ENCODE peak calls at places on chromosomes 6 and 20, in seven cellular contexts. G is body of pancreas, L is brain microvascular endothelial cell, H is AG10803, I is IMR-90, T is mucosa of descending colon, F is right lobe of liver. U is an unnamed sample.

GRCh38 chr20:46408281-46408731 is 1.9 kb upstream of the ELMO2 start:
- DNase-seq in H (no peak), I (no peak), L (no peak), T (no peak), G (no peak), F (no peak), U (no peak)

GRCh38 chr20:19692100-19692499 is 66.0 kb upstream of the RIN2 start:
- DNase-seq in G (no peak), L (no peak), I (peak; percentile 62), T (no peak), F (no peak), H (peak; percentile 31), U (peak; percentile 62)

GRCh38 chr6:28311139-28311823 is 24.7 kb downstream of the ZSCAN31 start:
- DNase-seq in I (no peak), T (no peak), H (no peak), L (no peak), G (no peak), F (no peak), U (no peak)

GRCh38 chr6:6725834-6726194 is 137.3 kb downstream of the LY86 start:
- DNase-seq in T (no peak), I (no peak), G (no peak), L (no peak), H (no peak), F (no peak), U (no peak)

GRCh38 chr20:35632539-35633115 is 17.0 kb downstream of the SPAG4 start:
- DNase-seq in F (no peak), I (no peak), G (no peak), H (no peak), T (no peak), L (no peak), U (no peak)

GRCh38 chr6:167485186-167485978 is 160.5 kb downstream of the TTLL2 start:
- DNase-seq in I (no peak), H (no peak), L (peak; percentile 35), G (no peak), T (no peak), F (no peak), U (peak; percentile 3)

GRCh38 chr20:48983423-48984400 is 62.2 kb downstream of the ARFGEF2 start:
- DNase-seq in I (peak; percentile 91), F (no peak), L (peak; percentile 79), T (no peak), H (peak; percentile 63), G (peak; percentile 74), U (peak; percentile 95)

GRCh38 chr20:45320948-45321595 is 13.0 kb upstream of the MATN4 start:
- DNase-seq in T (no peak), G (no peak), L (no peak), H (no peak), I (no peak), F (no peak), U (no peak)

GRCh38 chr20:31496761-31497295 is 17.4 kb upstream of the HM13 start:
- DNase-seq in G (peak; percentile 25), F (peak; percentile 41), T (peak; percentile 60), L (no peak), I (no peak), H (peak; percentile 68), U (peak; percentile 74)

GRCh38 chr6:18035330-18035854 is 48.0 kb upstream of the KIF13A start:
- DNase-seq in T (no peak), H (no peak), I (no peak), L (no peak), F (no peak), G (no peak), U (no peak)

GRCh38 chr6:11218827-11219826 is 13.3 kb downstream of the NEDD9 start:
- DNase-seq in I (no peak), L (no peak), F (peak; percentile 44), T (no peak), H (no peak), G (peak; percentile 37), U (no peak)

GRCh38 chr6:165245287-165245686 is 64.1 kb downstream of the C6orf118 start:
- DNase-seq in T (no peak), G (no peak), H (peak; percentile 49), I (peak; percentile 2), F (no peak), L (no peak), U (peak; percentile 58)

GRCh38 chr6:151493495-151494234 is at the start of gene CCDC170:
- DNase-seq in L (peak; percentile 22), G (no peak), F (peak; percentile 69), H (no peak), T (peak; percentile 58), I (no peak), U (no peak)

GRCh38 chr6:12886961-12887775 is 170.6 kb downstream of the PHACTR1 start:
- DNase-seq in H (peak; percentile 47), L (no peak), G (no peak), T (no peak), F (no peak), I (no peak), U (no peak)

GRCh38 chr20:11582073-11582472 is 335.6 kb upstream of the BTBD3 start:
- DNase-seq in I (no peak), T (no peak), F (no peak), G (no peak), L (no peak), H (peak; percentile 45), U (peak; percentile 7)

GRCh38 chr20:3239026-3239866 is at the start of gene SLC4A11:
- DNase-seq in F (peak; percentile 67), T (peak; percentile 84), L (no peak), G (peak; percentile 56), H (peak; percentile 62), I (peak; percentile 33), U (peak; percentile 47)

GRCh38 chr20:47612670-47613069 is 111.0 kb downstream of the NCOA3 start:
- DNase-seq in L (no peak), T (no peak), I (no peak), G (no peak), F (no peak), H (no peak), U (no peak)

GRCh38 chr6:34745277-34746103 is 11.8 kb upstream of the SNRPC start:
- DNase-seq in F (no peak), L (peak; percentile 55), I (peak; percentile 72), H (no peak), G (peak; percentile 67), T (no peak), U (peak; percentile 38)

GRCh38 chr20:8527998-8528397 is 395.9 kb downstream of the PLCB1 start:
- DNase-seq in F (no peak), T (no peak), L (peak; percentile 75), I (peak; percentile 95), G (no peak), H (peak; percentile 53), U (peak; percentile 91)

GRCh38 chr6:83368582-83368981 is 62.3 kb downstream of the ME1 start:
- DNase-seq in I (no peak), H (no peak), L (no peak), F (no peak), G (no peak), T (no peak), U (peak; percentile 53)

GRCh38 chr6:40022867-40023266 is 88.6 kb upstream of the MOCS1 start:
- DNase-seq in F (no peak), L (no peak), T (no peak), I (no peak), H (no peak), G (no peak), U (no peak)

DNA sequence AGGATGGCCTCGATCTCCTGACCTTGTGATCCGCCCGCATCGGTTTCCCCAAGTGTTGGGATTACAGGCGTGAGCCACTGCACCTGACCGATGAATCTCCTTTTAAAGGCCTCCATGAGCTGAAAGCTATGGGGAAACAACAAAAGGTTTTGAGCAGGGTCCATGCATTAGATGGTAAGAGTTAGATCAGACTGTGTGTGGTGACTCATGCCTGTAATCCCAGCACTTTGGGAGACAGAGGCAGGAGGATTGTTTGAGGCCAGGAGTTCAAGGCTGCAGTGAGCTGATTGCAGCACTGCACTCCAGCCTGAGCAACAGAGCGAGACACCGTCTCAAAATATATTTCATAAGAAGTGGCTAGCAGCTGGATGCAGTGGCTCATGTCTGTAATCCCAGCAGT is 41.0 kb upstream of the BCLAF1 start:
- DNase-seq in H (no peak), F (no peak), G (no peak), L (no peak), T (no peak), I (no peak), U (no peak)
- H3K4me3 ChIP-seq in H (no peak overlapping the region), F (no peak overlapping the region), G (no peak overlapping the region), L (no peak overlapping the region), T (no peak overlapping the region), I (no peak overlapping the region), U (no peak overlapping the region)

GRCh38 chr6:126333729-126334128 is 6.2 kb upstream of the CENPW start:
- DNase-seq in G (no peak), I (no peak), L (no peak), H (no peak), T (no peak), F (no peak), U (no peak)

GRCh38 chr6:126339796-126340750 is at the start of gene CENPW:
- DNase-seq in G (peak; percentile 94), H (peak; percentile 78), F (peak; percentile 92), L (peak; percentile 88), T (peak; percentile 94), I (peak; percentile 86), U (peak; percentile 86)

GRCh38 chr6:126337323-126337722 is 2.6 kb upstream of the CENPW start:
- DNase-seq in L (peak; percentile 10), H (peak; percentile 84), I (peak; percentile 63), F (no peak), T (no peak), G (no peak), U (peak; percentile 92)

GRCh38 chr6:126341126-126341525 is 1.2 kb downstream of the CENPW start:
- DNase-seq in G (no peak), L (no peak), I (no peak), F (no peak), T (no peak), H (no peak), U (no peak)

GRCh38 chr6:126335210-126335609 is 4.7 kb upstream of the CENPW start:
- DNase-seq in T (no peak), F (no peak), G (no peak), L (no peak), I (no peak), H (no peak), U (no peak)
- TF ChIP-seq CTCF in T (no peak), F (no peak), G (no peak), L (peak; percentile 42), I (no peak), H (no peak), U (peak; percentile 6)

DNA sequence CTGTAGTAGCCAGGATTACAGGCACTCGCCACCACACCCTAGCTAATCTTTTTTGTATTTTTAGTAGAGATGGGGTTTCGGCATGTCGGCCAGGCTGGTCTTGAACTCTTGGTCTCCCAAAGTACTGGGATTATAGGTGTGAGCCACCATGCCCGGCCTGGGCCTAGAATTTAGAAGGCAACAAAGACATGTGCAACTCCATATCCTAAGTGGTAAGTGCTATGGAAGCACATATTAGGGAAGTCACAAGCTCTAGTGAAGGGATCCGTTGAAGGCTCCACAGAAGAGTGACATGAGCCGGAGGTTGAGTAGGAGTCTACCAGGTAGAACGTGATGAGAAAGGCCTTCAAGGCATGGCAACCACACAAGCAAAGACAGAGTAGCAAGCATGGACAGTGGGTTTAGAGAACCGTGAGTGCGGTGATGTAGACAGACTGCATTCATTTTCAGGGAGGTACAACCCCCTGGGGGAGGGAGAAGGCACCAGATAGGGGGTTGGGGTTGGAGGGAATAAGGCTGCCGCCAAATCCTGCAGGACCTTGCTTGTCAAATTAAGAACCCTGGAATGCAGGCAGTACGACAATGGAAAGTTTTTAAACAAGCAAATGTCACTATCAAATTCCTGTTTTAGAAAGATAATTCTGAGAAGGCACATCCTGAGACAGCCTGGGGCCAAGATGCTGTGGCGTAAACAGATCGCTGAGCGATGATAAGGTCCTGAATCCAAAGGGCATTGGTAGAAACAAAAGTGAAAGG is 50.2 kb downstream of the ARHGAP18 start:
- DNase-seq in I (peak; percentile 39), L (no peak), T (no peak), G (no peak), H (no peak), F (no peak), U (no peak)
- H3K4me3 ChIP-seq in I (no peak overlapping the region), L (no peak overlapping the region), T (no peak overlapping the region), G (no peak overlapping the region), H (no peak overlapping the region), F (peak overlapping the region; percentile 19), U (no peak overlapping the region)

GRCh38 chr6:71621918-71622519 is 264.3 kb upstream of the RIMS1 start:
- DNase-seq in F (no peak), T (no peak), G (no peak), H (peak; percentile 30), L (no peak), I (peak; percentile 17), U (peak; percentile 19)
- TF ChIP-seq CTCF in F (peak; percentile 14), T (no peak), G (no peak), H (peak; percentile 66), L (peak; percentile 56), I (peak; percentile 45), U (peak; percentile 44)